ENCODE peak calls at places on chromosomes 12 and 14, in six cellular contexts. X is GM04504, H is astrocyte of the spinal cord, L is stromal cell of bone marrow, N is ascending aorta, Z is NCI-H524. S is an unnamed sample.

GRCh38 chr12:64461634-64462414 is 9.9 kb downstream of the TBK1 start:
- DNase-seq in X (peak), H (peak), L (peak), N (no peak), Z (no peak), S (no peak)

GRCh38 chr12:19978193-19978592 is 390.1 kb upstream of the PDE3A start:
- DNase-seq in X (peak), H (peak), L (peak), N (no peak), Z (no peak), S (no peak)

GRCh38 chr14:48954446-48954845 is 631.7 kb downstream of the RPS29 start:
- DNase-seq in X (no peak), H (no peak), L (no peak), N (no peak), Z (no peak), S (no peak)

GRCh38 chr12:39573971-39574370 is 45.6 kb downstream of the ABCD2 start:
- DNase-seq in X (no peak), H (no peak), L (no peak), N (no peak), Z (no peak), S (no peak)

GRCh38 chr14:96088131-96088880 is 49.1 kb downstream of the C14orf132 start:
- DNase-seq in X (no peak), H (no peak), L (no peak), N (no peak), Z (peak), S (peak)

GRCh38 chr14:63853831-63854293 is 1.1 kb downstream of the SYNE2 start:
- DNase-seq in X (peak), H (peak), L (no peak), N (no peak), Z (peak), S (peak)

GRCh38 chr12:76176935-76177334 is 92.5 kb upstream of the NAP1L1 start:
- DNase-seq in X (no peak), H (no peak), L (no peak), N (no peak), Z (no peak), S (no peak)

GRCh38 chr14:39452680-39453079 is 20.4 kb upstream of the FBXO33 start:
- DNase-seq in X (no peak), H (no peak), L (no peak), N (no peak), Z (no peak), S (no peak)

GRCh38 chr12:45234134-45234865 is 18.4 kb downstream of the ANO6 start:
- DNase-seq in X (peak), H (peak), L (peak), N (no peak), Z (no peak), S (no peak)

GRCh38 chr12:3604281-3604680 is 113.3 kb downstream of the PRMT8 start:
- DNase-seq in X (no peak), H (no peak), L (no peak), N (no peak), Z (peak), S (peak)

GRCh38 chr12:50725011-50725899 is 38.6 kb upstream of the ATF1 start:
- DNase-seq in X (no peak), H (peak), L (peak), N (no peak), Z (no peak), S (no peak)

GRCh38 chr12:9760699-9761406 is at the start of gene CD69:
- DNase-seq in X (no peak), H (no peak), L (no peak), N (no peak), Z (no peak), S (no peak)

S was measured in NCI-H82.